ENCODE peak calls at places on chromosomes 11 and 22, in five cellular contexts. C is MCF 10A; K is stimulated activated CD4-positive, alpha-beta T cell treated with anti-CD3 and anti-CD28 coated beads, Interleukin-12 subunit alpha, Interleukin-12 subunit beta, amount 100 ng/mL, for 4 hours; W is posterior cingulate gyrus; Z is fibroblast of lung. A is an unnamed sample.

GRCh38 chr22:31870890-31871289 is 73.4 kb upstream of the YWHAH start:
- DNase-seq in C (peak), W (no peak), Z (peak), K (no peak), A (peak)

GRCh38 chr11:129374993-129375721 is 491 bp upstream of the BARX2 start:
- DNase-seq in C (peak), W (peak), K (peak), Z (peak), A (no peak)

GRCh38 chr22:47575291-47575690 is 812.8 kb downstream of the TBC1D22A start:
- DNase-seq in W (no peak), C (no peak), Z (no peak), K (no peak), A (no peak)

GRCh38 chr22:32327066-32327465 is 30.6 kb upstream of the RFPL3 start:
- DNase-seq in Z (no peak), W (no peak), K (no peak), C (peak), A (no peak)

GRCh38 chr11:5004429-5005274 is 10.0 kb downstream of the OR51L1 start:
- DNase-seq in K (peak), C (peak), W (peak), Z (peak), A (no peak)

GRCh38 chr22:33577862-33578411 is 342.3 kb downstream of the LARGE1 start:
- DNase-seq in K (no peak), C (no peak), Z (no peak), W (no peak), A (no peak)

GRCh38 chr11:98566978-98567377 is 453.8 kb upstream of the CNTN5 start:
- DNase-seq in W (no peak), Z (no peak), C (no peak), K (no peak), A (no peak)

GRCh38 chr11:33773399-33774355 is 643 bp downstream of the FBXO3 start:
- DNase-seq in C (peak), Z (no peak), W (peak), K (peak), A (peak)

GRCh38 chr22:38313384-38313955 is 3.8 kb downstream of the CSNK1E start:
- DNase-seq in Z (peak), K (no peak), W (no peak), C (peak), A (no peak)

GRCh38 chr11:29127456-29127855 is 889.4 kb downstream of the KCNA4 start:
- DNase-seq in Z (no peak), K (no peak), C (no peak), W (no peak), A (no peak)

GRCh38 chr11:71301046-71301857 is 48.9 kb upstream of the SHANK2 start:
- DNase-seq in Z (no peak), C (no peak), W (no peak), K (no peak), A (no peak)

GRCh38 chr11:122778148-122778547 is 60.2 kb upstream of the CRTAM start:
- DNase-seq in C (peak), W (no peak), Z (no peak), K (no peak), A (no peak)

GRCh38 chr11:78168539-78169477 is 19.6 kb downstream of the KCTD21 start:
- DNase-seq in C (peak), K (no peak), W (no peak), Z (peak), A (no peak)

GRCh38 chr22:43501951-43502874 is 90.4 kb downstream of the MPPED1 start:
- DNase-seq in K (no peak), Z (no peak), C (no peak), W (peak), A (no peak)

GRCh38 chr11:72712876-72713275 is 38.7 kb upstream of the PDE2A start:
- DNase-seq in Z (no peak), C (no peak), W (no peak), K (no peak), A (no peak)

GRCh38 chr11:126400019-126400962 is 44.8 kb downstream of the ST3GAL4 start:
- DNase-seq in C (no peak), Z (no peak), K (no peak), W (no peak), A (no peak)

GRCh38 chr11:32893091-32893946 is 708 bp downstream of the QSER1 start:
- DNase-seq in C (peak), Z (peak), W (peak), K (peak), A (peak)

GRCh38 chr11:74701351-74701750 is 29.9 kb downstream of the CHRDL2 start:
- DNase-seq in Z (no peak), C (peak), W (peak), K (no peak), A (no peak)

GRCh38 chr11:70341881-70342429 is 56.4 kb upstream of the CTTN start:
- DNase-seq in W (no peak), C (no peak), K (no peak), Z (no peak), A (no peak)

GRCh38 chr11:13238879-13239514 is 38.6 kb upstream of the BMAL1 start:
- DNase-seq in Z (peak), K (peak), W (no peak), C (peak), A (no peak)

GRCh38 chr11:68903631-68904457 is at the start of the genes IGHMBP2 and MRPL21:
- DNase-seq in C (peak), Z (peak), K (peak), W (peak), A (peak)

GRCh38 chr11:72793081-72793451 is 781 bp downstream of the STARD10 start:
- DNase-seq in C (no peak), K (no peak), Z (no peak), W (no peak), A (no peak)

GRCh38 chr11:60905551-60906113 is 753 bp downstream of the PRPF19 start:
- DNase-seq in Z (peak), W (no peak), C (peak), K (no peak), A (no peak)

GRCh38 chr11:122733301-122733686 is 77.8 kb downstream of the UBASH3B start:
- DNase-seq in W (no peak), C (peak), Z (peak), K (no peak), A (no peak)

GRCh38 chr11:116603783-116604323 is 168.9 kb downstream of the BUD13 start:
- DNase-seq in Z (no peak), K (no peak), C (no peak), W (no peak), A (peak)

GRCh38 chr22:50342651-50343540 is at the start of gene PPP6R2:
- DNase-seq in Z (peak), C (peak), W (peak), K (peak), A (peak)

GRCh38 chr22:23117275-23117674 is 24.5 kb downstream of the RSPH14 start:
- DNase-seq in Z (no peak), C (no peak), K (no peak), W (no peak), A (no peak)

GRCh38 chr11:127919206-127920000 is 668.0 kb downstream of the ETS1 start:
- DNase-seq in W (no peak), C (peak), Z (peak), K (no peak), A (no peak)

GRCh38 chr11:80669620-80670019 is 1228.8 kb upstream of the TENM4 start:
- DNase-seq in K (no peak), Z (no peak), W (no peak), C (no peak), A (no peak)

GRCh38 chr11:821513-822371 is 3.0 kb downstream of the PNPLA2 start:
- DNase-seq in C (no peak), W (no peak), K (no peak), Z (no peak), A (no peak)

GRCh38 chr22:19524170-19525115 is at the start of gene CLDN5:
- DNase-seq in K (peak), Z (peak), W (peak), C (no peak), A (no peak)